ENCODE peak calls at places on chromosomes 1 and 21, in ten cellular contexts. N, G, B, U, H, D, R, E, J and S are unnamed samples.

GRCh38 chr1:64511054-64511453 is 41.1 kb downstream of the CACHD1 start:
- DNase-seq in N (no peak), G (no peak), B (no peak), U (no peak), H (no peak), D (no peak), R (no peak), E (no peak), J (no peak), S (no peak)

GRCh38 chr1:36530261-36530660 is 47.5 kb upstream of the CSF3R start:
- DNase-seq in N (no peak), G (no peak), B (no peak), U (no peak), H (no peak), D (no peak), R (no peak), E (no peak), J (no peak), S (no peak)

GRCh38 chr1:18962121-18962721 is 5.7 kb upstream of the IFFO2 start:
- DNase-seq in N (peak), G (no peak), B (no peak), U (no peak), H (peak), D (no peak), R (peak), E (no peak), J (no peak), S (no peak)

GRCh38 chr21:45164124-45164511 is 89.7 kb downstream of the ADARB1 start:
- DNase-seq in N (no peak), G (no peak), B (no peak), U (no peak), H (no peak), D (no peak), R (no peak), E (no peak), J (no peak), S (no peak)

GRCh38 chr1:119254067-119254720 is 113.7 kb upstream of the WARS2 start:
- DNase-seq in N (no peak), G (no peak), B (no peak), U (no peak), H (no peak), D (no peak), R (no peak), E (no peak), J (no peak), S (no peak)

GRCh38 chr21:38388219-38388618 is 110.1 kb downstream of the ERG start:
- DNase-seq in N (peak), G (no peak), B (no peak), U (no peak), H (no peak), D (no peak), R (no peak), E (no peak), J (peak), S (no peak)

GRCh38 chr1:94156226-94156625 is 35.3 kb upstream of the ABCA4 start:
- DNase-seq in N (peak), G (no peak), B (no peak), U (no peak), H (no peak), D (no peak), R (no peak), E (no peak), J (no peak), S (no peak)

GRCh38 chr1:69492286-69492685 is 75.4 kb upstream of the LRRC7 start:
- DNase-seq in N (no peak), G (no peak), B (no peak), U (no peak), H (no peak), D (no peak), R (no peak), E (no peak), J (peak), S (no peak)

GRCh38 chr1:67573481-67573880 is 111.5 kb upstream of the GADD45A start:
- DNase-seq in N (no peak), G (no peak), B (no peak), U (no peak), H (no peak), D (no peak), R (no peak), E (no peak), J (no peak), S (no peak)

GRCh38 chr1:217135987-217136894 is 413.0 kb upstream of the ESRRG start:
- DNase-seq in N (no peak), G (no peak), B (no peak), U (no peak), H (no peak), D (no peak), R (no peak), E (no peak), J (no peak), S (no peak)

GRCh38 chr1:119686661-119687060 is 25.1 kb upstream of the PHGDH start:
- DNase-seq in N (no peak), G (no peak), B (no peak), U (peak), H (no peak), D (no peak), R (no peak), E (no peak), J (no peak), S (no peak)